ENCODE peak calls at places on chromosomes 16 and 17, in ten cellular contexts. T is ovary; R is colonic mucosa; O is neural crest cell; V is CD4-positive, alpha-beta T cell; D is esophagus muscularis mucosa; P is fibroblast of mammary gland; Q is HFF-Myc; Z is sigmoid colon; X is HCT116. W is an unnamed sample.

GRCh38 chr17:64277831-64278562 is 14.9 kb upstream of the TEX2 start:
- DNase-seq in T (peak), R (no peak), O (no peak), V (no peak), D (no peak), P (no peak), Q (no peak), Z (no peak), X (no peak), W (no peak)

GRCh38 chr17:21129023-21129681 is 2.4 kb downstream of the DHRS7B start:
- DNase-seq in T (peak), R (no peak), O (no peak), V (no peak), D (no peak), P (peak), Q (peak), Z (no peak), X (no peak), W (no peak)

GRCh38 chr16:57800213-57801097 is 1.8 kb downstream of the KIFC3 start:
- DNase-seq in T (no peak), R (no peak), O (no peak), V (no peak), D (no peak), P (no peak), Q (no peak), Z (no peak), X (no peak), W (peak)

GRCh38 chr17:73938706-73939105 is 264.8 kb upstream of the RPL38 start:
- DNase-seq in T (no peak), R (no peak), O (no peak), V (no peak), D (no peak), P (no peak), Q (no peak), Z (no peak), X (no peak), W (no peak)

GRCh38 chr17:61459968-61460718 is 7.9 kb downstream of the TBX4 start:
- DNase-seq in T (peak), R (peak), O (no peak), V (no peak), D (no peak), P (no peak), Q (no peak), Z (peak), X (no peak), W (no peak)

GRCh38 chr17:50973557-50974494 is 107.7 kb upstream of the TOB1 start:
- DNase-seq in T (no peak), R (no peak), O (no peak), V (no peak), D (no peak), P (no peak), Q (no peak), Z (no peak), X (no peak), W (no peak)

GRCh38 chr17:11986939-11987329 is 10.3 kb downstream of the ZNF18 start:
- DNase-seq in T (no peak), R (no peak), O (no peak), V (no peak), D (no peak), P (peak), Q (peak), Z (no peak), X (peak), W (no peak)

GRCh38 chr16:12163970-12164369 is 187.4 kb downstream of the SNX29 start:
- DNase-seq in T (no peak), R (no peak), O (no peak), V (no peak), D (no peak), P (no peak), Q (no peak), Z (no peak), X (no peak), W (no peak)

GRCh38 chr17:68981288-68981687 is 26.1 kb upstream of the ABCA8 start:
- DNase-seq in T (no peak), R (peak), O (no peak), V (no peak), D (no peak), P (peak), Q (peak), Z (peak), X (no peak), W (peak)

GRCh38 chr16:11726008-11726407 is 16.6 kb downstream of the TXNDC11 start:
- DNase-seq in T (no peak), R (peak), O (no peak), V (no peak), D (no peak), P (no peak), Q (no peak), Z (no peak), X (no peak), W (peak)

GRCh38 chr16:9844361-9844760 is 337.9 kb downstream of the GRIN2A start:
- DNase-seq in T (no peak), R (no peak), O (no peak), V (no peak), D (peak), P (peak), Q (no peak), Z (no peak), X (no peak), W (no peak)

GRCh38 chr17:58304735-58305486 is 23.7 kb downstream of the TSPOAP1 start:
- DNase-seq in T (no peak), R (peak), O (no peak), V (no peak), D (peak), P (no peak), Q (no peak), Z (peak), X (no peak), W (peak)

GRCh38 chr16:2429771-2430663 is 770 bp downstream of the CCNF start:
- DNase-seq in T (no peak), R (peak), O (no peak), V (no peak), D (no peak), P (no peak), Q (no peak), Z (no peak), X (no peak), W (no peak)

GRCh38 chr16:67163903-67164558 is 514 bp upstream of the HSF4 start:
- DNase-seq in T (peak), R (peak), O (no peak), V (no peak), D (no peak), P (no peak), Q (no peak), Z (peak), X (no peak), W (no peak)

GRCh38 chr17:13087802-13088201 is 70.0 kb upstream of the ELAC2 start:
- DNase-seq in T (no peak), R (no peak), O (no peak), V (no peak), D (no peak), P (no peak), Q (no peak), Z (no peak), X (no peak), W (no peak)

GRCh38 chr16:70577256-70577698 is 53.7 kb downstream of the SF3B3 start:
- DNase-seq in T (no peak), R (no peak), O (no peak), V (no peak), D (no peak), P (peak), Q (no peak), Z (peak), X (peak), W (no peak)

GRCh38 chr16:84159006-84159405 is 13.9 kb downstream of the DNAAF1 start:
- DNase-seq in T (no peak), R (no peak), O (no peak), V (no peak), D (no peak), P (no peak), Q (no peak), Z (no peak), X (no peak), W (no peak)

GRCh38 chr16:84158455-84158854 is 13.3 kb downstream of the DNAAF1 start:
- DNase-seq in T (no peak), R (no peak), O (no peak), V (no peak), D (no peak), P (no peak), Q (no peak), Z (no peak), X (no peak), W (no peak)

GRCh38 chr16:84153660-84154214 is 8.6 kb downstream of the DNAAF1 start:
- DNase-seq in T (peak), R (no peak), O (no peak), V (no peak), D (no peak), P (peak), Q (no peak), Z (no peak), X (no peak), W (no peak)

GRCh38 chr16:84155226-84155625 is 10.1 kb downstream of the DNAAF1 start:
- DNase-seq in T (no peak), R (no peak), O (no peak), V (no peak), D (no peak), P (no peak), Q (no peak), Z (no peak), X (no peak), W (no peak)

DNA sequence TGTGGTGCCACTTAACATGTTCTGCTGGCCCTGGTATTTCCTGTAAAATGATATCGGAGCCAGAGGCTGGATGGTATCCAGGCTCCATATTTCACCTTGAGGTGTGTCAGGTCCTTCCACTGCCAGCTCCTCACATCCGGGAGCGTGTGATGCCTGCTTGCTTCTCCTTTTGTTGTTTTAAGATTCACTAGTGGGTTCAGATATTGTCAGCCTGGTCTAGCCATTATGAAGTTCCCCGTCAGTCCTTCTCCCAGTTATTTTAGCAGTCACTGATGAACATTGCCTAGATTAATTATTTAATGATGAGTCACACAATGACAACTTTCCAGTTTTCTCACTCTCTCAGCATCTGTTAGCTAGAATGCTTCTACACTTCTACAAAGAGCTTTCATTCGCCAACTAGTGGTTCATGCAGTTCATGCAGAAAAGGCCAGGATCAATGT is 11.3 kb downstream of the DNAAF1 start:
- DNase-seq in T (no peak), R (no peak), O (no peak), V (no peak), D (no peak), P (peak), Q (no peak), Z (no peak), X (no peak), W (no peak)
- TF ChIP-seq CTCF in T (no peak), R (no peak), O (peak), V (no peak), D (no peak), P (peak), Q (no peak), Z (no peak), X (peak), W (no peak)

GRCh38 chr17:10457952-10458351 is 11.4 kb downstream of the MYH4 start:
- DNase-seq in T (no peak), R (no peak), O (no peak), V (no peak), D (no peak), P (no peak), Q (no peak), Z (no peak), X (no peak), W (no peak)

GRCh38 chr17:10460062-10460461 is 9.3 kb downstream of the MYH4 start:
- DNase-seq in T (no peak), R (no peak), O (no peak), V (no peak), D (no peak), P (no peak), Q (no peak), Z (no peak), X (no peak), W (no peak)

GRCh38 chr17:10463402-10463801 is 6.0 kb downstream of the MYH4 start:
- DNase-seq in T (no peak), R (no peak), O (no peak), V (no peak), D (no peak), P (no peak), Q (no peak), Z (no peak), X (no peak), W (no peak)
- TF ChIP-seq CTCF in T (no peak), R (no peak), O (no peak), V (no peak), D (no peak), P (no peak), Q (no peak), Z (no peak), X (peak), W (no peak)

GRCh38 chr16:23236983-23237382 is 54.4 kb downstream of the SCNN1G start:
- DNase-seq in T (no peak), R (no peak), O (no peak), V (no peak), D (no peak), P (no peak), Q (no peak), Z (no peak), X (no peak), W (no peak)
- TF ChIP-seq CTCF in T (no peak), R (no peak), O (no peak), V (no peak), D (no peak), P (no peak), Q (no peak), Z (no peak), X (no peak), W (no peak)

GRCh38 chr17:16916557-16916920 is 55.4 kb downstream of the TNFRSF13B start:
- DNase-seq in T (no peak), R (no peak), O (no peak), V (no peak), D (no peak), P (no peak), Q (no peak), Z (no peak), X (no peak), W (peak)

GRCh38 chr17:16918443-16918842 is 53.5 kb downstream of the TNFRSF13B start:
- DNase-seq in T (no peak), R (peak), O (no peak), V (no peak), D (no peak), P (no peak), Q (no peak), Z (no peak), X (no peak), W (peak)

GRCh38 chr17:16912021-16912962 is 59.6 kb downstream of the TNFRSF13B start:
- DNase-seq in T (no peak), R (no peak), O (no peak), V (no peak), D (peak), P (no peak), Q (no peak), Z (peak), X (no peak), W (peak)

GRCh38 chr17:16917995-16918394 is 53.9 kb downstream of the TNFRSF13B start:
- DNase-seq in T (no peak), R (no peak), O (no peak), V (no peak), D (no peak), P (no peak), Q (no peak), Z (no peak), X (no peak), W (peak)

GRCh38 chr17:16915752-16916556 is 56.0 kb downstream of the TNFRSF13B start:
- DNase-seq in T (no peak), R (peak), O (peak), V (peak), D (peak), P (peak), Q (no peak), Z (no peak), X (peak), W (peak)
- TF ChIP-seq CTCF in T (no peak), R (peak), O (peak), V (peak), D (no peak), P (peak), Q (peak), Z (no peak), X (peak), W (peak)

GRCh38 chr16:83403751-83404150 is 404.0 kb upstream of the HSBP1 start:
- DNase-seq in T (no peak), R (no peak), O (no peak), V (no peak), D (no peak), P (peak), Q (no peak), Z (no peak), X (no peak), W (no peak)
- TF ChIP-seq CTCF in T (no peak), R (no peak), O (no peak), V (no peak), D (no peak), P (no peak), Q (no peak), Z (no peak), X (no peak), W (no peak)

DNA sequence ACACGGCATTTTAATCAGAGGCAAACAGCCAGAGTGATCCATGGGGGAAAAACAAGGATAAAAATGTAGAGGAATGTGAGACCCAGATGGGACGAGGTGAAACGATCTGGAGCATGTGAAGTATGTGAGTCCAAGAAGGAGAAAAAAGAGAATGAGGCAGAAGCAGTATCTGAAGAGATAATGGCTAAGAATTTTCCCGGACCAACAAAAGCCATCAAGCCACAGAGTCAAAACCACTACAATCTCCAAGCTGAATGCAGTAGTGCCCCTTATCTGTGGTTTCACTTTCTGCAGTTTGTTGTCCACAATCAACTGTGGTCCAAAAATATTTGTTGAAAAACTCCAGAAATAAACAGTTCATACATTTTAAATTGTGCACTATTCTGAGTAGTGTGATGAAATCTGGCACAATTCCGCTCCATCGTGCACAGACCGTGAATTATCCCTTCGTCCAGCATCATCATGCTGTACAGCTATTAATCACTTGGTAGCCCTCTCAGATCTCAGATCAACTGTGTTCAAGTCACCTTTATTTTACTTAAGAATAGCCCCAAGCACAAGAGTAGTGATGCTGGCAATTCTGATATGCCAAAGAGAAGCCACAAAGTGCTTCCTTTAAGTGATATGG is 18.7 kb downstream of the MYH10 start:
- DNase-seq in T (no peak), R (no peak), O (no peak), V (no peak), D (no peak), P (peak), Q (no peak), Z (no peak), X (no peak), W (no peak)
- TF ChIP-seq CTCF in T (no peak), R (no peak), O (no peak), V (no peak), D (no peak), P (no peak), Q (no peak), Z (no peak), X (no peak), W (no peak)

GRCh38 chr16:54934536-54935410 is 4.1 kb downstream of the IRX5 start:
- DNase-seq in T (no peak), R (no peak), O (peak), V (no peak), D (peak), P (no peak), Q (no peak), Z (no peak), X (no peak), W (no peak)

GRCh38 chr16:54933281-54934150 is 2.9 kb downstream of the IRX5 start:
- DNase-seq in T (no peak), R (no peak), O (peak), V (no peak), D (no peak), P (no peak), Q (no peak), Z (no peak), X (no peak), W (no peak)

GRCh38 chr16:54931041-54931756 is 534 bp downstream of the IRX5 start:
- DNase-seq in T (peak), R (no peak), O (peak), V (no peak), D (peak), P (peak), Q (no peak), Z (no peak), X (no peak), W (no peak)

GRCh38 chr16:54931757-54932660 is 1.3 kb downstream of the IRX5 start:
- DNase-seq in T (no peak), R (no peak), O (no peak), V (no peak), D (peak), P (no peak), Q (no peak), Z (no peak), X (no peak), W (no peak)

DNA sequence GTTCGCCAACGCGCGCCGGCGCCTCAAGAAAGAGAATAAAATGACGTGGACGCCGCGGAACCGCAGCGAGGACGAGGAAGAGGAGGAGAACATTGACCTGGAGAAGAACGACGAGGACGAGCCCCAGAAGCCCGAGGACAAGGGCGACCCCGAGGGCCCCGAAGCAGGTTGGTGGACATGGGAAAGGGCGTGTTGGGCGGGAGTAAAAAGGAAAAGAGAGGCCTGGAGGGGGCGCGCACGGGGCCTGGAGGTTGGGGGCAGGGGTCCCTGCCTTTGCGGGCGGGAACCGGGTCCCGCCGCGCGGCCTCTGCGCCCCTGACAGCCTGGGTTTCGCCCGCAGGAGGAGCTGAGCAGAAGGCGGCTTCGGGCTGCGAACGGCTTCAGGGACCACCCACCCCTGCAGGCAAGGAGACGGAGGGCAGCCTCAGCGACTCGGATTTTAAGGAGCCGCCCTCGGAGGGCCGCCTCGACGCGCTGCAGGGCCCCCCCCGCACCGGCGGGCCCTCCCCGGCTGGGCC is 2.1 kb downstream of the IRX5 start:
- DNase-seq in T (no peak), R (no peak), O (peak), V (no peak), D (no peak), P (no peak), Q (no peak), Z (no peak), X (no peak), W (no peak)
- TF ChIP-seq CTCF in T (no peak), R (no peak), O (peak), V (no peak), D (no peak), P (no peak), Q (peak), Z (no peak), X (no peak), W (no peak)

GRCh38 chr17:60392845-60393702 is 1.1 kb upstream of the USP32 start:
- DNase-seq in T (no peak), R (peak), O (peak), V (no peak), D (no peak), P (peak), Q (no peak), Z (peak), X (peak), W (peak)

GRCh38 chr17:60391419-60392041 is 403 bp downstream of the USP32 start:
- DNase-seq in T (no peak), R (no peak), O (peak), V (no peak), D (no peak), P (no peak), Q (no peak), Z (no peak), X (no peak), W (no peak)

GRCh38 chr17:60390881-60391418 is 983 bp downstream of the USP32 start:
- DNase-seq in T (no peak), R (peak), O (peak), V (peak), D (peak), P (peak), Q (no peak), Z (no peak), X (no peak), W (peak)

GRCh38 chr17:60393840-60394529 is 2.1 kb upstream of the USP32 start:
- DNase-seq in T (no peak), R (no peak), O (no peak), V (no peak), D (no peak), P (no peak), Q (no peak), Z (no peak), X (no peak), W (no peak)

GRCh38 chr17:60392042-60392844 is at the start of gene USP32:
- DNase-seq in T (peak), R (peak), O (peak), V (peak), D (peak), P (peak), Q (peak), Z (peak), X (peak), W (peak)
- TF ChIP-seq CTCF in T (peak), R (peak), O (peak), V (peak), D (no peak), P (no peak), Q (no peak), Z (no peak), X (no peak), W (no peak)

GRCh38 chr17:6893382-6894205 is 62.1 kb upstream of the TEKT1 start:
- DNase-seq in T (no peak), R (no peak), O (no peak), V (no peak), D (no peak), P (no peak), Q (no peak), Z (no peak), X (no peak), W (no peak)

GRCh38 chr17:6894206-6894528 is 62.6 kb upstream of the TEKT1 start:
- DNase-seq in T (no peak), R (no peak), O (no peak), V (no peak), D (no peak), P (peak), Q (no peak), Z (no peak), X (no peak), W (no peak)
- TF ChIP-seq CTCF in T (no peak), R (no peak), O (peak), V (no peak), D (no peak), P (peak), Q (peak), Z (no peak), X (peak), W (no peak)

GRCh38 chr17:81599719-81600486 is 37.0 kb downstream of the NPLOC4 start:
- DNase-seq in T (no peak), R (no peak), O (no peak), V (no peak), D (no peak), P (peak), Q (no peak), Z (peak), X (no peak), W (no peak)
- TF ChIP-seq CTCF in T (no peak), R (no peak), O (no peak), V (no peak), D (no peak), P (no peak), Q (no peak), Z (no peak), X (no peak), W (no peak)

W was measured in stomach.